ENCODE peak calls at places on chromosomes 3 and 15, in nine cellular contexts. T is hepatocyte; W is foreskin fibroblast; H is activated CD4-positive, alpha-beta T cell treated with anti-CD3 and anti-CD28 coated beads, Interleukin-2, amount 50 U/mL, for 4 hours; R is RWPE1; V is coronary artery; G is progenitor cell of endocrine pancreas; X is astrocyte of the cerebellum; M is stimulated activated naive B cell treated with anti-CD40 and anti-IgM and Interleukin-4, amounts not matched to agents 10 μg/mL and 1 μg/mL and 100 μg/mL, for 72 hours. J is an unnamed sample.

GRCh38 chr3:179450321-179450720 is 949 bp downstream of the GNB4 start:
- DNase-seq in W (no peak), G (no peak), M (no peak), H (no peak), R (peak), T (no peak), X (no peak), V (no peak), J (no peak)

GRCh38 chr3:137163241-137163916 is 205.6 kb downstream of the IL20RB start:
- DNase-seq in V (no peak), H (no peak), R (no peak), W (no peak), M (no peak), T (peak), X (no peak), G (no peak), J (no peak)

GRCh38 chr3:181805703-181806102 is 94.0 kb downstream of the SOX2 start:
- DNase-seq in R (no peak), M (no peak), X (no peak), G (no peak), V (no peak), T (no peak), W (no peak), H (no peak), J (no peak)

GRCh38 chr3:127732879-127733350 is 60.2 kb downstream of the ABTB1 start:
- DNase-seq in G (no peak), T (no peak), W (no peak), V (no peak), X (no peak), R (no peak), H (no peak), M (no peak), J (no peak)

GRCh38 chr3:69690-70089 is 126.9 kb upstream of the CHL1 start:
- DNase-seq in W (no peak), V (no peak), H (no peak), X (no peak), R (no peak), G (no peak), T (no peak), M (no peak), J (no peak)

GRCh38 chr3:32109256-32109655 is 2.8 kb downstream of the GPD1L start:
- DNase-seq in V (peak), W (peak), H (no peak), M (no peak), X (peak), T (peak), G (no peak), R (no peak), J (no peak)

GRCh38 chr3:171810278-171811058 is at the start of gene PLD1:
- DNase-seq in M (no peak), W (peak), T (peak), R (peak), H (peak), X (no peak), V (no peak), G (peak), J (peak)

GRCh38 chr3:37973250-37974054 is 17.1 kb upstream of the VILL start:
- DNase-seq in W (no peak), M (no peak), V (no peak), R (no peak), H (no peak), X (no peak), T (no peak), G (no peak), J (no peak)

GRCh38 chr15:41535529-41535928 is 8.5 kb downstream of the RPAP1 start:
- DNase-seq in V (no peak), W (no peak), G (no peak), R (no peak), T (no peak), H (no peak), M (no peak), X (no peak), J (no peak)

GRCh38 chr3:63841704-63842103 is 21.9 kb downstream of the THOC7 start:
- DNase-seq in R (no peak), G (no peak), T (no peak), W (no peak), V (no peak), H (no peak), M (no peak), X (no peak), J (no peak)